ENCODE peak calls at places on chromosome 5, in four cellular contexts. S is left colon, I is left cardiac atrium, C is lower lobe of right lung. R is an unnamed sample.
A peak's percentile ranks its signal among the peaks of the same experiment; 100 is the strongest.

GRCh38 chr5:174337276-174338203 is 292.0 kb downstream of the NSG2 start:
- DNase-seq in I (no peak), C (no peak), S (no peak), R (no peak)

GRCh38 chr5:127292030-127292735 is 1.6 kb downstream of the MEGF10 start:
- DNase-seq in I (no peak), C (no peak), S (no peak), R (no peak)

GRCh38 chr5:143679777-143680176 is 132.2 kb upstream of the HMHB1 start:
- DNase-seq in I (no peak), S (no peak), C (no peak), R (no peak)

GRCh38 chr5:17440766-17441165 is 57.3 kb upstream of the TAF11L2 start:
- DNase-seq in C (no peak), I (no peak), S (no peak), R (no peak)

GRCh38 chr5:58002318-58002717 is 457.6 kb downstream of the PLK2 start:
- DNase-seq in I (no peak), S (no peak), C (no peak), R (no peak)

GRCh38 chr5:149618581-149619248 is 37.4 kb downstream of the ARHGEF37 start:
- DNase-seq in C (no peak), S (no peak), I (no peak), R (no peak)

GRCh38 chr5:124764992-124765611 is 18.7 kb upstream of the ZNF608 start:
- DNase-seq in C (no peak), I (no peak), S (no peak), R (no peak)

GRCh38 chr5:156383510-156383909 is 56.5 kb downstream of the SGCD start:
- DNase-seq in C (no peak), S (no peak), I (no peak), R (no peak)

GRCh38 chr5:119537704-119538103 is 85.4 kb downstream of the HSD17B4 start:
- DNase-seq in C (no peak), S (no peak), I (no peak), R (no peak)

GRCh38 chr5:68465133-68465532 is 249.6 kb downstream of the PIK3R1 start:
- DNase-seq in S (no peak), C (no peak), I (no peak), R (no peak)

GRCh38 chr5:143779506-143779905 is 32.5 kb upstream of the HMHB1 start:
- DNase-seq in S (no peak), C (no peak), I (no peak), R (no peak)

GRCh38 chr5:132369471-132370240 is at the start of gene SLC22A5:
- DNase-seq in S (peak; percentile 78), C (peak; percentile 88), I (peak; percentile 73), R (peak; percentile 81)

GRCh38 chr5:80182802-80183645 is 72.8 kb downstream of the SERINC5 start:
- DNase-seq in I (no peak), S (no peak), C (no peak), R (no peak)

GRCh38 chr5:96584712-96585111 is 77.5 kb upstream of the CAST start:
- DNase-seq in I (peak; percentile 20), S (no peak), C (no peak), R (no peak)

GRCh38 chr5:77356740-77357139 is 135.4 kb downstream of the WDR41 start:
- DNase-seq in I (no peak), C (no peak), S (no peak), R (no peak)

GRCh38 chr5:133756036-133756435 is 143.7 kb upstream of the FSTL4 start:
- DNase-seq in S (no peak), C (no peak), I (no peak), R (no peak)

GRCh38 chr5:147188200-147189108 is 46.4 kb upstream of the STK32A start:
- DNase-seq in C (no peak), I (peak; percentile 36), S (no peak), R (peak; percentile 9)

GRCh38 chr5:141814064-141814982 is 63.9 kb downstream of the PCDH1 start:
- DNase-seq in S (peak; percentile 42), C (peak; percentile 71), I (peak; percentile 46), R (no peak)

GRCh38 chr5:40396312-40396711 is 283.4 kb upstream of the PTGER4 start:
- DNase-seq in I (no peak), C (no peak), S (no peak), R (no peak)

GRCh38 chr5:117652640-117653280 is 1078.1 kb upstream of the SEMA6A start:
- DNase-seq in S (no peak), C (no peak), I (no peak), R (no peak)

GRCh38 chr5:54311178-54311811 is 922 bp upstream of the ARL15 start:
- DNase-seq in C (no peak), S (no peak), I (no peak), R (no peak)

R was measured in CD8-positive, alpha-beta memory T cell.